ENCODE peak calls at places on chromosomes 3 and 15, in nine cellular contexts. D, X, Z, C, S, Q, N, A and O are unnamed samples.
A peak's percentile ranks its signal among the peaks of the same experiment; 100 is the strongest.

GRCh38 chr3:143436231-143436930 is 316.8 kb downstream of the CHST2 start:
- DNase-seq in D (no peak), X (peak; percentile 82), Z (no peak), C (no peak), S (peak; percentile 82), Q (no peak), N (no peak), A (no peak), O (no peak)

GRCh38 chr15:68383161-68384074 is 48.5 kb downstream of the ITGA11 start:
- DNase-seq in D (peak; percentile 64), X (peak; percentile 64), Z (peak; percentile 79), C (peak; percentile 56), S (peak; percentile 16), Q (peak; percentile 8), N (peak; percentile 44), A (no peak), O (peak; percentile 53)

GRCh38 chr15:43955140-43955539 is 128.3 kb downstream of the WDR76 start:
- DNase-seq in D (no peak), X (no peak), Z (no peak), C (no peak), S (no peak), Q (no peak), N (no peak), A (no peak), O (no peak)

GRCh38 chr3:111277226-111277625 is 205.6 kb downstream of the NECTIN3 start:
- DNase-seq in D (no peak), X (peak; percentile 62), Z (no peak), C (no peak), S (peak; percentile 40), Q (no peak), N (peak; percentile 45), A (no peak), O (no peak)

GRCh38 chr15:48766196-48766595 is 44.7 kb downstream of the CEP152 start:
- DNase-seq in D (no peak), X (peak; percentile 34), Z (no peak), C (no peak), S (no peak), Q (no peak), N (no peak), A (no peak), O (no peak)

GRCh38 chr3:147864754-147865354 is 455.7 kb downstream of the ZIC1 start:
- DNase-seq in D (no peak), X (no peak), Z (no peak), C (no peak), S (no peak), Q (no peak), N (no peak), A (no peak), O (no peak)

GRCh38 chr15:95302206-95302605 is 1028.3 kb upstream of the NR2F2 start:
- DNase-seq in D (no peak), X (no peak), Z (peak; percentile 53), C (no peak), S (no peak), Q (no peak), N (no peak), A (no peak), O (no peak)

GRCh38 chr3:179177611-179178010 is 29.5 kb downstream of the PIK3CA start:
- DNase-seq in D (no peak), X (no peak), Z (no peak), C (peak; percentile 76), S (no peak), Q (no peak), N (no peak), A (no peak), O (no peak)

GRCh38 chr3:182364723-182365650 is 428.3 kb upstream of the ATP11B start:
- DNase-seq in D (peak; percentile 46), X (no peak), Z (no peak), C (peak; percentile 99), S (no peak), Q (no peak), N (no peak), A (no peak), O (no peak)